ENCODE peak calls at places on chromosomes 13 and 19, in nine cellular contexts. S is MCF 10A, Q is heart right ventricle, A is mesothelial cell of epicardium, H is neural crest cell, X is neural progenitor cell, L is pancreas, E is left ventricle myocardium inferior, C is foreskin fibroblast. N is an unnamed sample.

GRCh38 chr13:98910501-98910951 is 67.3 kb downstream of the DOCK9 start:
- DNase-seq in S (peak), Q (no peak), A (no peak), H (no peak), X (no peak), L (no peak), E (no peak), C (peak), N (no peak)

GRCh38 chr13:34967851-34968562 is 25.9 kb downstream of the NBEA start:
- DNase-seq in S (peak), Q (no peak), A (no peak), H (no peak), X (no peak), L (no peak), E (no peak), C (peak), N (no peak)

GRCh38 chr19:6108721-6109633 is 1.3 kb downstream of the RFX2 start:
- DNase-seq in S (no peak), Q (peak), A (no peak), H (peak), X (peak), L (peak), E (peak), C (peak), N (no peak)

GRCh38 chr13:41054919-41055619 is 6.2 kb upstream of the WBP4 start:
- DNase-seq in S (no peak), Q (no peak), A (no peak), H (no peak), X (peak), L (no peak), E (no peak), C (peak), N (no peak)

GRCh38 chr13:30153871-30154426 is 153.4 kb downstream of the KATNAL1 start:
- DNase-seq in S (no peak), Q (no peak), A (no peak), H (no peak), X (peak), L (no peak), E (no peak), C (peak), N (no peak)

GRCh38 chr19:852136-853013 is at the start of gene ELANE:
- DNase-seq in S (no peak), Q (no peak), A (no peak), H (no peak), X (no peak), L (peak), E (no peak), C (no peak), N (peak)

GRCh38 chr13:65894049-65894448 is 1336.1 kb downstream of the PCDH9 start:
- DNase-seq in S (no peak), Q (no peak), A (no peak), H (no peak), X (no peak), L (no peak), E (no peak), C (no peak), N (no peak)

GRCh38 chr13:98206946-98207345 is 29.9 kb upstream of the RNF113B start:
- DNase-seq in S (no peak), Q (no peak), A (no peak), H (no peak), X (no peak), L (no peak), E (no peak), C (peak), N (no peak)

GRCh38 chr13:20814224-20814910 is 40.6 kb upstream of the EEF1AKMT1 start:
- DNase-seq in S (peak), Q (peak), A (peak), H (no peak), X (no peak), L (peak), E (peak), C (peak), N (no peak)

GRCh38 chr13:75762066-75762937 is 126.2 kb downstream of the LMO7 start:
- DNase-seq in S (peak), Q (no peak), A (no peak), H (no peak), X (no peak), L (no peak), E (no peak), C (no peak), N (no peak)

GRCh38 chr13:24042710-24043440 is 117.6 kb upstream of the SPATA13 start:
- DNase-seq in S (no peak), Q (no peak), A (no peak), H (no peak), X (no peak), L (no peak), E (no peak), C (no peak), N (no peak)
- TF ChIP-seq CTCF in S (no peak), Q (no peak), A (no peak), H (no peak), X (no peak), L (no peak), E (no peak), C (no peak), N (no peak)

DNA sequence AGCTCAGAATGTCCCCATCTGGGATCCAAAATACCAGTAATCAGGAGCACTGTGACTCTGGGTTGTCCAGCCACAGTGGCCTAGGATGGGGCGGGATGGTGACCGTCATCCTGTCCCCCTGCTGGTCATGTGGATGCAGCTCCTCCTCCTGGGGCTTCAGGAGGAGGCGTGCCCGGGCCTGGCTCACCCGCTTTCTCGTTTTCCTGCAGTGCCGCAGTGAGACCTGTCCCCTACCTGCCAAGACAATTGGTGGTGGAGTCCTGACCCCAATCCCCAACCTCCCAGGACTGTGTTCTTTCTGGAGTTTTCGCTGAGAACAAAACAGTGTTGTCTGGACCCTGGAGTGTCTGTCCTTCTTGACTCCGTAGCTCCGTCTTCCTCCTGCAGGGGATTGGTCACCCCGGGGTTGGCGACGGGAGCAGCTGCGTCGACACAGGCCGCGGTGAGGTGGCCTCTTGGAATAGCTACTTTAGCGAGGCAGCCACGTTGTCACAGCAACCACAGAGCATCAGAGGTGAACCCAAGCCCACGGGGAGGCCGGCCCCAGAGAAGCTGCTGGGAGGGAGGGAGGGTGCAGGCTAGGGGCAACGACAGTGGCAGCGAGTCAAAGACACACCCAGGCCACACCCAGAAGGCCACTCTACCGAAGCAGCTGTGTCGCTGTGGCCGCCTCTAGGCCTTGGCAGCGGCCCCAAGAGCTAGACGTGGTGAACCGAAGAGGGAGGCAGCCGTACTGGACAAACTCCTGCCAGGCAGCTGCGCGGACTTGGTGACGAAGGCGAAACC is 10.1 kb upstream of the EMC10 start:
- DNase-seq in S (no peak), Q (no peak), A (no peak), H (peak), X (peak), L (no peak), E (no peak), C (peak), N (no peak)
- TF ChIP-seq CTCF in S (no peak), Q (peak), A (no peak), H (peak), X (peak), L (no peak), E (peak), C (no peak), N (peak)

DNA sequence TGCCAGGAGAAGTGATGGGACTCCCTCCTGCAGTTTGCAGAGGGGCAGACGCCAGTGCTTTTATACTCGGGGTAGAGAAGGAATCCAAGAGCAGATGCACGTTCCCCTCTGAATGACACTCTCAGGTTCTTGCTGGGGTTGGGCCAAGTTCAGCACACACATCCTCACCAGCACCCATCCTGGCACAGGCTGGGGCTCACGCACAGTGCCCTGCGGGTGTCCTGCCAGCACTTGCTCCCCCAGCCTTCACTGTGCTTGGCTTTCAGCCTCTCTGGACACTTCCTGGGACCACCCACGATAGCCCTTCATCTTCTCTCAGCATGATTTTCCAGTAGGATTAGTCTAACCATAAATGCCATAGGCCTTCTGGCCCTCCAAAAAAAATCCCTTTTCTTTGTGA is 158.6 kb downstream of the ZNF536 start:
- DNase-seq in S (no peak), Q (no peak), A (no peak), H (no peak), X (no peak), L (no peak), E (no peak), C (no peak), N (no peak)
- TF ChIP-seq CTCF in S (no peak), Q (no peak), A (no peak), H (no peak), X (no peak), L (no peak), E (no peak), C (no peak), N (no peak)

GRCh38 chr13:56561327-56561726 is 579.4 kb upstream of the PRR20A start:
- DNase-seq in S (peak), Q (no peak), A (no peak), H (no peak), X (peak), L (no peak), E (no peak), C (no peak), N (no peak)
- TF ChIP-seq CTCF in S (peak), Q (no peak), A (no peak), H (peak), X (peak), L (no peak), E (no peak), C (no peak), N (peak)

GRCh38 chr13:21913010-21913409 is 242.1 kb downstream of the FGF9 start:
- DNase-seq in S (no peak), Q (no peak), A (no peak), H (no peak), X (peak), L (no peak), E (no peak), C (no peak), N (no peak)
- TF ChIP-seq CTCF in S (no peak), Q (no peak), A (no peak), H (no peak), X (peak), L (no peak), E (no peak), C (no peak), N (no peak)

DNA sequence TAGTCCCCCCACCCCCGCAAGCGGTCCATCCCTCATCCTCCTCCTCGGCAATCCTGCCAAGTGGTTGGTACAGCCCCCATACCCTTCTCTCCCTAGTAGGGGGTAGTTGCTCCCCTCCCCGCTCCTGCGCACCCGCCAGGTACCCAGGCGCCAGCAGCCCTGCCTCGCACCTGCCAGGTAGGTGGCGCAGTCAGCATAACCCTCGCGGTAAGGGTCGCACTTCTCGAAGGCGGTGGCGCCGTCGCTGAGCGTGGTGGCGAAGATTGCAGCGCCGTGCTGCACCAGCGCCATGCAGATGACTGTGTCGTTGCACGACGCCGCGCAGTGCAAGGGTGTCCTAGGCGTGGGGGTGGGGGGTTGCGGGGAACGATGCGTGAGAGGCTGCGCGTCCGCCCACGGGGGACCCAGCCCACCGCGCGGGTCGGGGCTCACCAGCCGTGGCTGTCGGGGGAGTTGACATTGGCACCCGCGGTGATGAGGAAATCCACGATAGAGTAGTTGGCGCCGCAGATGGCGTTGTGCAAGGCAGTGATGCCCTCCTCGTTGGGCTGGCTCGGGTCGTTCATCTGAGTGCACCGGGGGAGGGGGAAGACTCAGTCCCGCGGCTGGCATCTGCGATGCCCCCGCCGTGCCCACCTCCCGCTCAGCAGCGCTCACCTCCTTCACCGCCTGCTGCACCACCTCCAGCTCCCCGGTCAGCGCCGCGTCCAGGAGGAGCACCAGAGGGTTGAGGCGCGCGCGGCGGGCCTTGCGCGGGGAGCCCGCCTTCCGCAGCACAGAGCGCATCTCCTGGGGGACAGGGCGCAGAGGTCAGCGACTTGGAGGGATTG is 15.2 kb upstream of the ERCC2 start:
- DNase-seq in S (no peak), Q (no peak), A (no peak), H (no peak), X (peak), L (peak), E (no peak), C (peak), N (no peak)
- TF ChIP-seq CTCF in S (no peak), Q (no peak), A (no peak), H (no peak), X (no peak), L (no peak), E (no peak), C (no peak), N (no peak)

GRCh38 chr19:34360354-34360909 is 4.6 kb upstream of the GPI start:
- DNase-seq in S (no peak), Q (no peak), A (no peak), H (no peak), X (no peak), L (no peak), E (no peak), C (no peak), N (no peak)

GRCh38 chr19:34359954-34360315 is 5.1 kb upstream of the GPI start:
- DNase-seq in S (no peak), Q (no peak), A (no peak), H (no peak), X (peak), L (peak), E (no peak), C (no peak), N (no peak)

GRCh38 chr19:34357431-34357830 is 7.6 kb upstream of the GPI start:
- DNase-seq in S (no peak), Q (no peak), A (no peak), H (no peak), X (no peak), L (peak), E (no peak), C (no peak), N (no peak)

GRCh38 chr19:34356875-34357274 is 8.1 kb upstream of the GPI start:
- DNase-seq in S (no peak), Q (no peak), A (no peak), H (no peak), X (no peak), L (peak), E (no peak), C (no peak), N (no peak)

DNA sequence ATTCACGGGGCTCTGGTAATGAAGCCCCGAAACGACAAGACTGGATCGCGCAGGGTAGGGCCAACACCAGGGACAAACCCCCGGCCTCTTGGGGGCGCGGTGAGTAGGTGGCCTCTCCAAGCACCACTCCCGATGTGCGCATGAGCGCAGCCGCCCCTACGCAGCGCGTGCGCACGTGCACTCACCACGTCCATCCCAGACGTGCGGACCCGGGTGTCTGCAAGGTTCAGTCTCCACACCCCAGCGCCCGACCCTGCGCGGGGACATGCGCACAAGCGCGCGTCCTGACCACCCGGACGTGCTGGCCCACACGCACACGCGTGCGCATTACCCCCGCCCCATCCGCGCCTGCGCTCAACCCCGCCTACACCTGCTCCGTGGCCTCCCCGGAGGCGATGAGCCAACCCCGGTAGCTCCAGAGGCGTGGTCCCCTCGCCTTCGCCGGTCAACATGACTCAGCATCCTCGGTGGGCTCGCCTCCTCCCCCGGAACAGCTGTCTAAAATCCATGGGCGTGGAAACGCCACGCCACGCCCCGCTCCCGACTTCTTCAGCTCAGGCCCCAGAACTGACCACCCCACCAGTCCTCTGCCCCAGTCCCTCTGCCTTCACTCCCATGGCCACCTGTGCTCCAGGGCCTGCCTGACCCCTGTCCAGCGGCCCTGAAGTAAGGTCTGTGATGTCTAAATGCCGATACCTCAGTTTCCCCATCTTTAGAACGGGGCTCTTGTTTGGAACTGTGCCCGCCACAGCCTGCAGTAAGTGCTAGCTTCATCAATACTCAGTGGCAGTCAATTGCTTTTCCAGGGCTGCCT is 5.6 kb upstream of the GPI start:
- DNase-seq in S (peak), Q (peak), A (peak), H (peak), X (peak), L (peak), E (peak), C (peak), N (peak)
- TF ChIP-seq CTCF in S (peak), Q (peak), A (no peak), H (peak), X (peak), L (peak), E (peak), C (peak), N (peak)

GRCh38 chr13:105982219-105982618 is 553.2 kb downstream of the EFNB2 start:
- DNase-seq in S (no peak), Q (no peak), A (no peak), H (no peak), X (peak), L (no peak), E (no peak), C (no peak), N (no peak)
- TF ChIP-seq CTCF in S (no peak), Q (no peak), A (no peak), H (no peak), X (peak), L (no peak), E (no peak), C (no peak), N (no peak)

GRCh38 chr13:110615322-110616102 is at the start of gene NAXD:
- DNase-seq in S (peak), Q (peak), A (peak), H (peak), X (peak), L (peak), E (peak), C (peak), N (peak)

GRCh38 chr13:110615005-110615321 is 382 bp upstream of the NAXD start:
- DNase-seq in S (no peak), Q (no peak), A (no peak), H (no peak), X (no peak), L (no peak), E (no peak), C (no peak), N (no peak)

GRCh38 chr13:110618167-110618566 is 2.8 kb downstream of the NAXD start:
- DNase-seq in S (no peak), Q (no peak), A (no peak), H (no peak), X (no peak), L (no peak), E (no peak), C (no peak), N (no peak)

GRCh38 chr13:110617326-110618072 is 2.2 kb downstream of the NAXD start:
- DNase-seq in S (peak), Q (no peak), A (no peak), H (no peak), X (no peak), L (no peak), E (no peak), C (peak), N (no peak)

GRCh38 chr13:110616103-110617101 is 1.1 kb downstream of the NAXD start:
- DNase-seq in S (peak), Q (no peak), A (no peak), H (no peak), X (peak), L (peak), E (no peak), C (peak), N (no peak)
- TF ChIP-seq CTCF in S (no peak), Q (no peak), A (no peak), H (no peak), X (peak), L (no peak), E (no peak), C (no peak), N (peak)

N was measured in type B pancreatic cell.